ENCODE peak calls at places on chromosomes 16 and 17, in four cellular contexts. C is GM12878, O is K562, S is HepG2. Z is an unnamed sample.

GRCh38 chr17:64313577-64313976 is 50.5 kb upstream of the TEX2 start:
- DNase-seq in O (no peak), C (no peak), S (no peak), Z (no peak)

GRCh38 chr17:17713839-17714238 is 32.6 kb downstream of the RAI1 start:
- DNase-seq in S (peak), C (no peak), O (no peak), Z (no peak)

GRCh38 chr17:56319531-56319930 is 166.3 kb downstream of the ANKFN1 start:
- DNase-seq in O (peak), S (peak), C (peak), Z (peak)

GRCh38 chr17:73749906-73750305 is 105.7 kb upstream of the SDK2 start:
- DNase-seq in S (no peak), O (no peak), C (no peak), Z (no peak)

GRCh38 chr17:27896656-27897055 is 3.5 kb upstream of the LYRM9 start:
- DNase-seq in S (no peak), O (no peak), C (no peak), Z (no peak)

GRCh38 chr17:2989855-2990254 is 73.6 kb downstream of the OR1D5 start:
- DNase-seq in C (no peak), O (no peak), S (no peak), Z (no peak)

GRCh38 chr16:85270365-85270764 is 158.1 kb upstream of the CIBAR2 start:
- DNase-seq in S (no peak), C (no peak), O (no peak), Z (no peak)

GRCh38 chr16:29975811-29976511 is 2.3 kb downstream of the TAOK2 start:
- DNase-seq in O (peak), C (no peak), S (no peak), Z (no peak)

GRCh38 chr17:54992797-54993639 is 24.5 kb downstream of the STXBP4 start:
- DNase-seq in O (peak), S (peak), C (no peak), Z (peak)

GRCh38 chr16:85123891-85124635 is 11.8 kb upstream of the CIBAR2 start:
- DNase-seq in S (no peak), C (no peak), O (no peak), Z (no peak)

GRCh38 chr17:47810200-47810821 is 11.3 kb downstream of the OSBPL7 start:
- DNase-seq in C (no peak), O (peak), S (peak), Z (no peak)

GRCh38 chr17:75152971-75153853 is 1.1 kb downstream of the JPT1 start:
- DNase-seq in S (peak), O (peak), C (no peak), Z (peak)

GRCh38 chr17:17480593-17481148 is 3.9 kb downstream of the MED9 start:
- DNase-seq in S (no peak), C (no peak), O (no peak), Z (no peak)

GRCh38 chr17:57045868-57046671 is 39.0 kb upstream of the AKAP1 start:
- DNase-seq in C (no peak), O (no peak), S (no peak), Z (no peak)

DNA sequence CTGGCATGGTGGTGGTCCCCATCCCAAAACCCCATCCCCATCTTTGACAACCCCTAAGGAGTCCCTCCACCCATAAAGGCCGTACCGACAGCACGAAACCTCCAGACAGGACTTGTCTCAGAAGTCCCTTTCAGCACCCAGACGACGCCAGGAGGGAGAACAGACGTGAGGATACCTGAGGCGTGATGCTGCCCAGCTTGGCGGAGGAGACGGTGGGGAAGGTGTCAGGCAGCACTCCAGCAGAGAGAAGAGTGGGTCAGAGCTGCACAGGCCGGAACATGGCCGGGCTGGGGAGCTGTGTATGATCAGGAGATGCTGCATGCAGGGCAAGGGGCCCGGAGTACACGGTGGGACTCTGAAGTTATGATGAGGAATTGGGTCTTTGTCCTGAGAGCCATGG is 244.2 kb downstream of the GSG1L start:
- DNase-seq in O (no peak), C (no peak), S (no peak), Z (no peak)
- TF ChIP-seq BHLHE40 in O (no peak), C (no peak), S (no peak), Z (no peak)

GRCh38 chr16:8863594-8864424 is 5.0 kb downstream of the CARHSP1 start:
- DNase-seq in C (no peak), S (peak), O (peak), Z (no peak)

GRCh38 chr16:8864480-8864879 is 4.3 kb downstream of the CARHSP1 start:
- DNase-seq in O (no peak), S (no peak), C (no peak), Z (no peak)

GRCh38 chr16:8866884-8867482 is 1.8 kb downstream of the CARHSP1 start:
- DNase-seq in C (no peak), S (no peak), O (no peak), Z (no peak)

GRCh38 chr16:8866118-8866883 is 2.5 kb downstream of the CARHSP1 start:
- DNase-seq in C (no peak), O (peak), S (peak), Z (no peak)

GRCh38 chr16:8865145-8865882 is 3.5 kb downstream of the CARHSP1 start:
- DNase-seq in O (no peak), S (no peak), C (no peak), Z (no peak)
- TF ChIP-seq FOXK2 in O (no peak), S (no peak), C (no peak), Z (no peak)

GRCh38 chr16:10088380-10088793 is 93.8 kb downstream of the GRIN2A start:
- DNase-seq in O (no peak), C (no peak), S (no peak), Z (no peak)

GRCh38 chr16:10086620-10087019 is 95.6 kb downstream of the GRIN2A start:
- DNase-seq in O (no peak), C (no peak), S (no peak), Z (no peak)

GRCh38 chr16:10093564-10093963 is 88.7 kb downstream of the GRIN2A start:
- DNase-seq in S (no peak), C (no peak), O (no peak), Z (no peak)

GRCh38 chr16:10087151-10087550 is 95.1 kb downstream of the GRIN2A start:
- DNase-seq in C (no peak), S (no peak), O (no peak), Z (no peak)

GRCh38 chr16:10090816-10091215 is 91.4 kb downstream of the GRIN2A start:
- DNase-seq in S (no peak), O (no peak), C (no peak), Z (no peak)
- TF ChIP-seq BHLHE40 in S (no peak), O (no peak), C (no peak), Z (no peak)

GRCh38 chr17:78040561-78041400 is 82.3 kb downstream of the TNRC6C start:
- DNase-seq in S (no peak), C (peak), O (no peak), Z (no peak)
- TF ChIP-seq FOXK2 in S (no peak), C (no peak), O (no peak), Z (no peak)

GRCh38 chr17:82004485-82005455 is 17.9 kb downstream of the CENPX start:
- DNase-seq in S (no peak), C (no peak), O (no peak), Z (no peak)

GRCh38 chr17:82005701-82006348 is 16.9 kb downstream of the CENPX start:
- DNase-seq in S (no peak), C (no peak), O (no peak), Z (no peak)

GRCh38 chr17:82000803-82001649 is 21.7 kb downstream of the CENPX start:
- DNase-seq in O (no peak), S (no peak), C (no peak), Z (no peak)

GRCh38 chr17:82001657-82002056 is 21.0 kb downstream of the CENPX start:
- DNase-seq in S (no peak), C (no peak), O (no peak), Z (no peak)

DNA sequence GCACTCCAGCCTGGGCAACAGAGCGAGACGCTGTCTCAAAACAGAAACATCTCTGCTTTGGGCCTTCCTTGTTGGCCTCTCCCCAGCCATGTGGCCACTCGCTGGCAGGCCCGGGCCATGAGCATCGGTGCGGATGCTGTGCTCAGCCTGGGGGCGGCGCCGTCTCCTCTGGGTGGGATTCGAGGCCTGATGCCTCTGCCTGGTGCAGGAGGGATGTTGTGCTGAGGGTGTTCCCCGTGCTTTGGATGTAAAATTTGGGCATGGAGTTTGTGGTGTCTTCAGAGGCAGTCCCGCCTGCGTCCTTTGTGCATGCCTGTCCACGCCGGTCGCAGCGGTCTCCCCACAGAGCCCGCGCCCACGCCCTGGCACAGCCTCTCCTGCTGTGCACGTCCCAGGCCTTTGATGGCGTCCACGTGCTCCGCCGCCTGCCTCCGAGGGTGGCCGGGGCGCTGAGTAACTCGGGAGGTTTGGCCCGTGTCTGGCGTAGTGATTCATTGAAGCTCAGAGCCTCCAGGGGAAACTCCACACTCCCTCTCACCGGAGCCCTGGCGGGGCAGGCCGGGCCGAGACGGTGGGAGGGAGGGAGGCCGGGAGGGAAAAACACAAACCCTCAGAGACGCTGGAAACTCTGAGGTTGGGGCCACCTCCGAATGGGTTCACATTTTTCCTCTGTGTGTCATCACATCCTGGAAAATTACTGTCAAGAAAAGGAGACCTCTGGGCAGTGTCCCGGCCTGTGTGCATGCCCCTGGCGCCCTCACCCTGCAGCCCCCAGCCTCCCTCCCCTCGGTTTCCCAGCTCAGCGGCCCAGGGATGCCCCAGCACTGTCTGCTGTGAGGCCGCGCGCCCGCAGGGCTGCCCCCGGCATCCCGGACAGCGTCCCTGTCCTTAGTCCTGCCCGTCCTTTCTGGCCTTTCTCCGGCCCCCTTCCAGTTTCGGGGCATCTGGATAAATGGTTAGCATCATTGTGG is 19.0 kb downstream of the CENPX start:
- DNase-seq in C (no peak), S (peak), O (no peak), Z (no peak)
- TF ChIP-seq BHLHE40 in C (no peak), S (peak), O (no peak), Z (no peak)